ENCODE peak calls at places on chromosomes 5 and 9, in nine cellular contexts. O is germinal center; L is activated naive CD8-positive, alpha-beta T cell treated with anti-CD3 and anti-CD28 coated beads, Interleukin-2, amount 50 U/mL, for 24 hours; F is stimulated activated CD8-positive, alpha-beta memory T cell treated with anti-CD3 and anti-CD28 coated beads, Interleukin-12 subunit alpha, Interleukin-12 subunit beta, amount 100 ng/mL, for 1 hour; Q is HEK293T; A is HT1080; V is SK-N-SH; C is SJSA1; Y is upper lobe of right lung. D is an unnamed sample.
A peak's percentile ranks its signal among the peaks of the same experiment; 100 is the strongest.

GRCh38 chr9:87464992-87465378 is 32.7 kb upstream of the DAPK1 start:
- DNase-seq in O (no peak), L (no peak), F (no peak), Q (no peak), A (no peak), V (no peak), C (no peak), Y (no peak), D (no peak)

GRCh38 chr9:78121488-78121887 is 89.9 kb upstream of the GNAQ start:
- DNase-seq in O (no peak), L (peak; percentile 62), F (peak; percentile 27), Q (peak; percentile 49), A (peak; percentile 58), V (peak; percentile 39), C (peak; percentile 20), Y (peak; percentile 79), D (peak; percentile 6)

GRCh38 chr9:114000063-114000454 is 78.0 kb downstream of the AMBP start:
- DNase-seq in O (no peak), L (no peak), F (no peak), Q (no peak), A (no peak), V (no peak), C (no peak), Y (no peak), D (no peak)

GRCh38 chr5:142360607-142361120 is 35.8 kb upstream of the SPRY4 start:
- DNase-seq in O (no peak), L (no peak), F (no peak), Q (peak; percentile 43), A (peak; percentile 92), V (peak; percentile 52), C (peak; percentile 53), Y (no peak), D (peak; percentile 64)

GRCh38 chr5:134541736-134542376 is 16.4 kb downstream of the JADE2 start:
- DNase-seq in O (no peak), L (peak; percentile 49), F (no peak), Q (no peak), A (no peak), V (no peak), C (peak; percentile 27), Y (peak; percentile 75), D (no peak)

GRCh38 chr9:85248514-85249312 is 493.0 kb downstream of the AGTPBP1 start:
- DNase-seq in O (no peak), L (no peak), F (no peak), Q (no peak), A (peak; percentile 50), V (no peak), C (no peak), Y (no peak), D (no peak)

GRCh38 chr5:143679777-143680176 is 132.2 kb upstream of the HMHB1 start:
- DNase-seq in O (no peak), L (no peak), F (no peak), Q (no peak), A (peak; percentile 47), V (no peak), C (peak; percentile 62), Y (no peak), D (no peak)

GRCh38 chr9:79470957-79471356 is 100.8 kb upstream of the TLE4 start:
- DNase-seq in O (no peak), L (no peak), F (no peak), Q (no peak), A (no peak), V (peak; percentile 2), C (no peak), Y (no peak), D (no peak)

GRCh38 chr9:2096376-2096970 is 81.3 kb downstream of the SMARCA2 start:
- DNase-seq in O (no peak), L (no peak), F (no peak), Q (no peak), A (no peak), V (no peak), C (no peak), Y (no peak), D (peak; percentile 3)

GRCh38 chr9:90645721-90646120 is 3.1 kb upstream of the DIRAS2 start:
- DNase-seq in O (no peak), L (no peak), F (no peak), Q (no peak), A (no peak), V (no peak), C (no peak), Y (no peak), D (no peak)

GRCh38 chr9:7879551-7880245 is 80.1 kb upstream of the DMAC1 start:
- DNase-seq in O (no peak), L (peak; percentile 36), F (no peak), Q (no peak), A (peak; percentile 92), V (no peak), C (no peak), Y (no peak), D (no peak)

GRCh38 chr9:75087279-75087823 is 604 bp downstream of the NMRK1 start:
- DNase-seq in O (peak; percentile 29), L (peak; percentile 47), F (peak; percentile 30), Q (peak; percentile 18), A (peak; percentile 49), V (no peak), C (peak; percentile 40), Y (no peak), D (no peak)

GRCh38 chr9:22528485-22528884 is 81.9 kb downstream of the DMRTA1 start:
- DNase-seq in O (no peak), L (no peak), F (no peak), Q (no peak), A (peak; percentile 45), V (no peak), C (no peak), Y (no peak), D (no peak)

GRCh38 chr5:155106221-155106620 is 92.7 kb downstream of the KIF4B start:
- DNase-seq in O (no peak), L (no peak), F (no peak), Q (no peak), A (no peak), V (no peak), C (no peak), Y (no peak), D (no peak)

GRCh38 chr5:7667216-7667767 is 183.6 kb downstream of the CFAP90 start:
- DNase-seq in O (no peak), L (no peak), F (no peak), Q (no peak), A (no peak), V (no peak), C (no peak), Y (no peak), D (no peak)

GRCh38 chr5:124996023-124996763 is 249.8 kb upstream of the ZNF608 start:
- DNase-seq in O (no peak), L (no peak), F (no peak), Q (no peak), A (no peak), V (no peak), C (peak; percentile 96), Y (no peak), D (no peak)

GRCh38 chr9:114779352-114779845 is 26.4 kb downstream of the TNFSF15 start:
- DNase-seq in O (no peak), L (no peak), F (no peak), Q (no peak), A (peak; percentile 86), V (no peak), C (no peak), Y (peak; percentile 89), D (no peak)

GRCh38 chr9:134623408-134624066 is 18.1 kb upstream of the COL5A1 start:
- DNase-seq in O (no peak), L (no peak), F (no peak), Q (no peak), A (no peak), V (no peak), C (no peak), Y (peak; percentile 57), D (no peak)

GRCh38 chr5:388266-389196 is 54.4 kb upstream of the EXOC3 start:
- DNase-seq in O (no peak), L (no peak), F (no peak), Q (no peak), A (no peak), V (no peak), C (no peak), Y (peak; percentile 54), D (no peak)

GRCh38 chr5:67233075-67233474 is 36.5 kb upstream of the CD180 start:
- DNase-seq in O (no peak), L (no peak), F (no peak), Q (no peak), A (peak; percentile 25), V (no peak), C (peak; percentile 37), Y (no peak), D (no peak)

GRCh38 chr9:35406183-35406959 is 83.5 kb upstream of the RUSC2 start:
- DNase-seq in O (peak; percentile 26), L (peak; percentile 49), F (peak; percentile 1), Q (no peak), A (no peak), V (no peak), C (no peak), Y (peak; percentile 82), D (no peak)

GRCh38 chr5:158421329-158421728 is 562.4 kb upstream of the CLINT1 start:
- DNase-seq in O (peak; percentile 46), L (no peak), F (no peak), Q (no peak), A (no peak), V (no peak), C (no peak), Y (no peak), D (no peak)

D was measured in NCI-H2227 treated with DMSO at 0.1 percent for 48 hours.